ENCODE peak calls at places on chromosomes 7 and 10, in nine cellular contexts. P, N, Y, V, K, G, S, Z and X are unnamed samples.

GRCh38 chr10:75951026-75951589 is 519.7 kb downstream of the LRMDA start:
- DNase-seq in P (no peak), V (no peak), Y (no peak), S (no peak), G (no peak), K (no peak), Z (no peak), N (no peak), X (no peak)

GRCh38 chr10:98344589-98345038 is 70.4 kb downstream of the PYROXD2 start:
- DNase-seq in N (peak; percentile 56), S (no peak), G (peak; percentile 87), K (peak; percentile 84), P (peak; percentile 33), V (peak; percentile 84), Z (peak; percentile 9), Y (peak; percentile 96), X (peak; percentile 97)

GRCh38 chr7:114710495-114710894 is 211.4 kb upstream of the MDFIC start:
- DNase-seq in N (no peak), G (no peak), P (no peak), Y (no peak), K (no peak), Z (no peak), V (no peak), S (no peak), X (no peak)

GRCh38 chr10:88820990-88821389 is 18.5 kb downstream of the LIPM start:
- DNase-seq in G (no peak), K (peak; percentile 73), S (no peak), N (no peak), V (no peak), Z (no peak), P (no peak), Y (peak; percentile 94), X (no peak)

GRCh38 chr10:99369126-99369525 is 40.0 kb downstream of the CNNM1 start:
- DNase-seq in S (no peak), P (no peak), N (no peak), G (no peak), V (no peak), Y (no peak), K (peak; percentile 23), Z (no peak), X (no peak)

GRCh38 chr10:120365872-120366271 is 91.2 kb upstream of the PLPP4 start:
- DNase-seq in Z (no peak), G (no peak), V (no peak), N (no peak), S (no peak), P (no peak), K (no peak), Y (no peak), X (no peak)

GRCh38 chr10:125076891-125077643 is 83.3 kb downstream of the CTBP2 start:
- DNase-seq in G (no peak), N (no peak), P (no peak), V (no peak), K (peak; percentile 75), Y (no peak), S (no peak), Z (no peak), X (no peak)

GRCh38 chr7:92425311-92425947 is 21.9 kb upstream of the GATAD1 start:
- DNase-seq in Z (no peak), S (no peak), Y (no peak), K (no peak), N (peak; percentile 22), G (no peak), V (no peak), P (no peak), X (no peak)

GRCh38 chr10:115882021-115882420 is 391.0 kb downstream of the GFRA1 start:
- DNase-seq in S (no peak), Y (no peak), P (no peak), N (no peak), K (no peak), Z (no peak), G (no peak), V (no peak), X (no peak)

GRCh38 chr7:155120460-155120859 is 50.3 kb downstream of the HTR5A start:
- DNase-seq in S (no peak), K (no peak), V (no peak), N (no peak), G (no peak), Z (no peak), P (no peak), Y (no peak), X (no peak)

GRCh38 chr10:5525581-5526271 is 965 bp downstream of the CALML3 start:
- DNase-seq in Z (no peak), K (no peak), Y (no peak), S (no peak), N (peak; percentile 6), G (peak; percentile 47), P (no peak), V (no peak), X (no peak)

GRCh38 chr7:125563964-125564529 is 634.4 kb upstream of the POT1 start:
- DNase-seq in P (no peak), Y (no peak), K (no peak), G (no peak), N (no peak), V (no peak), S (no peak), Z (no peak), X (no peak)

GRCh38 chr7:111741811-111742240 is 179.5 kb upstream of the IMMP2L start:
- DNase-seq in G (no peak), S (peak; percentile 65), Z (peak; percentile 63), P (no peak), V (no peak), Y (peak; percentile 78), N (peak; percentile 51), K (peak; percentile 76), X (no peak)

GRCh38 chr10:92757066-92757716 is 67.4 kb downstream of the HHEX start:
- DNase-seq in N (peak; percentile 79), S (peak; percentile 61), V (peak; percentile 79), Z (peak; percentile 95), Y (peak; percentile 95), K (peak; percentile 82), G (peak; percentile 85), P (peak; percentile 74), X (peak; percentile 96)

GRCh38 chr10:92757720-92758119 is 68.0 kb downstream of the HHEX start:
- DNase-seq in P (no peak), G (no peak), S (no peak), V (no peak), Y (no peak), Z (peak; percentile 76), N (no peak), K (no peak), X (no peak)

GRCh38 chr10:92756233-92757065 is 66.7 kb downstream of the HHEX start:
- DNase-seq in S (no peak), Z (peak; percentile 97), G (no peak), V (no peak), Y (peak; percentile 10), N (peak; percentile 27), P (no peak), K (peak; percentile 44), X (no peak)

GRCh38 chr10:92753865-92754264 is 64.1 kb downstream of the HHEX start:
- DNase-seq in Z (no peak), P (no peak), N (no peak), V (no peak), G (no peak), S (no peak), Y (no peak), K (no peak), X (no peak)

GRCh38 chr10:92755725-92756124 is 66.0 kb downstream of the HHEX start:
- DNase-seq in G (no peak), Z (no peak), Y (peak; percentile 29), S (no peak), V (no peak), K (no peak), P (no peak), N (no peak), X (no peak)
- H3K27ac ChIP-seq in G (peak overlapping the region; percentile 45), Z (peak overlapping the region; percentile 96), Y (no peak overlapping the region), S (no peak overlapping the region), V (peak overlapping the region; percentile 81), K (no peak overlapping the region), P (peak overlapping the region; percentile 89), N (peak overlapping the region; percentile 84), X (peak overlapping the region; percentile 87)

DNA sequence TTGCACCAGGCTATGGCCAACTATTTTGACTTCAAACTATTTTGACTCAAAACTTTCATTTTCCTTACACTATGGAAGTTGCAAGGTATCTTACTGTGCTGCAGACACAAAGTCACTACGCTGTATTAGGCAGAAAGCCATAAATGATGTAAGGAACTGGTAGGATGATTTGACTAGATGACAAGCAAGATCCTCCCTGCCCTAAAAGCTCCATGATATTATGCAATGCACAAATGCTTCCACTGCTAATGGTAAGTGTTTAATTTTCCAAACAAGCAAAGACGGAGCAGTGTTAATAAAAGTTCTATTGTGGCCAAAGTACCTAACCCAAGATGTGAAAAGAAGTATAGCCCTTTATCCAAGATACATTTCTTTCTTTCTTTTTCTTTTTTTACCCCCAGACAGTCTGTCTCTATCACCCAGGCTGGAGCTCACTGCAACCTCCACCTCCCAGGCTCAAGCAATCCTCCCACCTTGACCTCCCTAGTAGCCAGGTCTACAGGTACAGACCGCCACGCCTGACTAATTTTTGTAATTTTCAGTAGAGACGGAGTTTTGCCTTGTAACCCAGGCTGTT is 98.2 kb downstream of the ANK3 start:
- DNase-seq in G (no peak), K (no peak), Y (peak; percentile 32), Z (no peak), V (no peak), P (no peak), S (no peak), N (no peak), X (no peak)
- H3K36me3 ChIP-seq in G (no peaks in the 10 kb centered on the region), K (no peaks in the 10 kb centered on the region), Y (no peaks in the 10 kb centered on the region), Z (no peaks in the 10 kb centered on the region), V (no peaks in the 10 kb centered on the region), P (no peaks in the 10 kb centered on the region), S (no peaks in the 10 kb centered on the region), N (no peaks in the 10 kb centered on the region), X (no peaks in the 10 kb centered on the region)

GRCh38 chr7:73533742-73534141 is 11.6 kb upstream of the BAZ1B start:
- DNase-seq in V (no peak), P (no peak), N (no peak), Z (no peak), K (no peak), S (no peak), G (no peak), Y (no peak), X (no peak)
- H3K4me1 ChIP-seq in V (no peaks in the 10 kb centered on the region), P (no peaks in the 10 kb centered on the region), N (no peaks in the 10 kb centered on the region), Z (no peaks in the 10 kb centered on the region), K (no peaks in the 10 kb centered on the region), S (no peaks in the 10 kb centered on the region), G (no peaks in the 10 kb centered on the region), Y (no peaks in the 10 kb centered on the region), X (no peaks in the 10 kb centered on the region)

GRCh38 chr7:18429547-18429946 is 66.0 kb upstream of the HDAC9 start:
- DNase-seq in V (no peak), K (peak; percentile 70), G (no peak), Z (no peak), Y (peak; percentile 50), N (no peak), P (no peak), S (no peak), X (no peak)

GRCh38 chr7:18426564-18427226 is 68.9 kb upstream of the HDAC9 start:
- DNase-seq in N (no peak), P (no peak), K (peak; percentile 30), Z (no peak), Y (peak; percentile 22), V (no peak), G (no peak), S (no peak), X (no peak)

GRCh38 chr7:18425227-18425626 is 70.3 kb upstream of the HDAC9 start:
- DNase-seq in S (no peak), K (no peak), G (no peak), V (no peak), Z (no peak), Y (no peak), P (no peak), N (no peak), X (no peak)

GRCh38 chr7:18421297-18422004 is 74.1 kb upstream of the HDAC9 start:
- DNase-seq in G (no peak), Y (no peak), V (no peak), K (no peak), S (no peak), Z (peak; percentile 4), N (no peak), P (no peak), X (no peak)

GRCh38 chr7:18425873-18426520 is 69.6 kb upstream of the HDAC9 start:
- DNase-seq in Y (no peak), K (no peak), N (no peak), S (no peak), Z (no peak), P (no peak), G (no peak), V (no peak), X (no peak)
- H3K27ac ChIP-seq in Y (no peak overlapping the region), K (no peak overlapping the region), N (no peak overlapping the region), S (no peak overlapping the region), Z (no peak overlapping the region), P (no peak overlapping the region), G (no peak overlapping the region), V (no peak overlapping the region), X (no peak overlapping the region)